ENCODE peak calls at places on chromosomes 7 and 10, in five cellular contexts. One of them, this sample, is unnamed.

GRCh38 chr7:73865738-73866445 is 4.9 kb downstream of the TMEM270 start:
- DNase-seq in anterior cingulate cortex: peak; percentile 15
- DNase-seq in activated naive CD4-positive, alpha-beta T cell treated with anti-CD3 and anti-CD28 coated beads, Interleukin-2, amount 50 U/mL, for 16 hours: no peak
- DNase-seq in psoas muscle: peak; percentile 69
- DNase-seq in HT1080: peak; percentile 44
- DNase-seq in this sample: no peak

GRCh38 chr10:123557366-123558108 is 108.6 kb upstream of the GPR26 start:
- DNase-seq in activated naive CD4-positive, alpha-beta T cell treated with anti-CD3 and anti-CD28 coated beads, Interleukin-2, amount 50 U/mL, for 16 hours: no peak
- DNase-seq in anterior cingulate cortex: no peak
- DNase-seq in psoas muscle: no peak
- DNase-seq in HT1080: no peak
- DNase-seq in this sample: no peak

GRCh38 chr10:17872191-17873091 is 63.3 kb downstream of the MRC1 start:
- DNase-seq in anterior cingulate cortex: no peak
- DNase-seq in psoas muscle: no peak
- DNase-seq in HT1080: peak; percentile 32
- DNase-seq in activated naive CD4-positive, alpha-beta T cell treated with anti-CD3 and anti-CD28 coated beads, Interleukin-2, amount 50 U/mL, for 16 hours: no peak
- DNase-seq in this sample: peak; percentile 12

GRCh38 chr10:132516771-132517725 is 20.5 kb upstream of the INPP5A start:
- DNase-seq in psoas muscle: peak; percentile 97
- DNase-seq in activated naive CD4-positive, alpha-beta T cell treated with anti-CD3 and anti-CD28 coated beads, Interleukin-2, amount 50 U/mL, for 16 hours: no peak
- DNase-seq in anterior cingulate cortex: peak; percentile 73
- DNase-seq in HT1080: peak; percentile 89
- DNase-seq in this sample: peak; percentile 98

GRCh38 chr10:80429521-80429966 is 21.2 kb downstream of the PRXL2A start:
- DNase-seq in HT1080: peak; percentile 85
- DNase-seq in psoas muscle: no peak
- DNase-seq in anterior cingulate cortex: no peak
- DNase-seq in activated naive CD4-positive, alpha-beta T cell treated with anti-CD3 and anti-CD28 coated beads, Interleukin-2, amount 50 U/mL, for 16 hours: no peak
- DNase-seq in this sample: peak; percentile 93

GRCh38 chr10:122343936-122344335 is 30.6 kb upstream of the PLEKHA1 start:
- DNase-seq in HT1080: no peak
- DNase-seq in anterior cingulate cortex: no peak
- DNase-seq in psoas muscle: no peak
- DNase-seq in activated naive CD4-positive, alpha-beta T cell treated with anti-CD3 and anti-CD28 coated beads, Interleukin-2, amount 50 U/mL, for 16 hours: no peak
- DNase-seq in this sample: no peak

GRCh38 chr10:29623797-29624196 is 11.0 kb downstream of the SVIL start:
- DNase-seq in HT1080: no peak
- DNase-seq in activated naive CD4-positive, alpha-beta T cell treated with anti-CD3 and anti-CD28 coated beads, Interleukin-2, amount 50 U/mL, for 16 hours: no peak
- DNase-seq in psoas muscle: no peak
- DNase-seq in anterior cingulate cortex: no peak
- DNase-seq in this sample: no peak

GRCh38 chr10:67809107-67809506 is 28.9 kb downstream of the DNAJC12 start:
- DNase-seq in anterior cingulate cortex: no peak
- DNase-seq in psoas muscle: no peak
- DNase-seq in HT1080: no peak
- DNase-seq in activated naive CD4-positive, alpha-beta T cell treated with anti-CD3 and anti-CD28 coated beads, Interleukin-2, amount 50 U/mL, for 16 hours: no peak
- DNase-seq in this sample: no peak

GRCh38 chr10:51063659-51064535 is 10.4 kb upstream of the PRKG1 start:
- DNase-seq in HT1080: peak; percentile 10
- DNase-seq in anterior cingulate cortex: no peak
- DNase-seq in psoas muscle: no peak
- DNase-seq in activated naive CD4-positive, alpha-beta T cell treated with anti-CD3 and anti-CD28 coated beads, Interleukin-2, amount 50 U/mL, for 16 hours: no peak
- DNase-seq in this sample: no peak